ENCODE peak calls at places on chromosomes 3 and 15, in nine cellular contexts. T is IMR-90; P is SW 1271; B is MCF 10A; E is progenitor cell of endocrine pancreas; C is activated T-cell treated with anti-CD3 and anti-CD28 coated beads, Interleukin-2, amount 50 U/mL, for 48 hours; F is astrocyte; D is HS-27A; W is nephron progenitor cell. S is an unnamed sample.

GRCh38 chr3:52896613-52897012 is 735 bp downstream of the STIMATE start:
- DNase-seq in T (no peak), P (no peak), F (no peak), E (no peak), C (no peak), W (no peak), D (no peak), B (no peak), S (no peak)

GRCh38 chr3:17631617-17632016 is 110.8 kb downstream of the TBC1D5 start:
- DNase-seq in B (no peak), C (no peak), D (no peak), P (no peak), F (no peak), E (no peak), W (no peak), T (no peak), S (no peak)

GRCh38 chr3:97863025-97863424 is 41.2 kb downstream of the CRYBG3 start:
- DNase-seq in E (no peak), C (no peak), P (no peak), D (no peak), T (peak), F (peak), B (peak), W (no peak), S (no peak)

GRCh38 chr3:4220050-4220449 is 83.1 kb upstream of the SETMAR start:
- DNase-seq in D (no peak), P (no peak), E (no peak), T (no peak), C (no peak), W (no peak), F (no peak), B (no peak), S (no peak)

GRCh38 chr3:42734263-42734860 is 31.8 kb upstream of the HHATL start:
- DNase-seq in E (no peak), P (no peak), W (no peak), T (no peak), F (no peak), D (no peak), C (no peak), B (no peak), S (peak)

GRCh38 chr3:183502782-183503181 is 52.7 kb downstream of the KLHL6 start:
- DNase-seq in T (no peak), P (no peak), D (no peak), E (no peak), C (no peak), B (peak), F (no peak), W (no peak), S (no peak)

GRCh38 chr3:187227658-187228258 is 30.5 kb downstream of the RTP1 start:
- DNase-seq in P (peak), B (peak), W (no peak), F (peak), E (no peak), D (peak), C (no peak), T (peak), S (no peak)

GRCh38 chr3:58206406-58207011 is 4.3 kb downstream of the DNASE1L3 start:
- DNase-seq in P (no peak), C (peak), E (no peak), F (peak), D (no peak), B (peak), W (no peak), T (peak), S (no peak)

GRCh38 chr3:182436547-182436946 is 356.8 kb upstream of the ATP11B start:
- DNase-seq in E (no peak), D (no peak), P (no peak), C (no peak), T (no peak), F (no peak), B (no peak), W (no peak), S (no peak)

GRCh38 chr3:50202353-50203112 is 2.5 kb upstream of the SLC38A3 start:
- DNase-seq in T (no peak), B (no peak), E (no peak), D (no peak), C (no peak), W (no peak), F (no peak), P (no peak), S (no peak)

GRCh38 chr15:72474466-72474911 is 359 bp downstream of the ARIH1 start:
- DNase-seq in F (no peak), B (no peak), P (no peak), D (peak), T (no peak), C (no peak), E (no peak), W (peak), S (no peak)

GRCh38 chr3:195823998-195824397 is 12.3 kb upstream of the MUC4 start:
- DNase-seq in T (no peak), P (no peak), E (no peak), F (peak), C (no peak), D (no peak), B (peak), W (no peak), S (no peak)

GRCh38 chr15:70541511-70541910 is 221.8 kb downstream of the UACA start:
- DNase-seq in W (no peak), F (no peak), D (no peak), B (no peak), C (no peak), P (no peak), T (no peak), E (no peak), S (no peak)

GRCh38 chr3:140487566-140487965 is 190.3 kb upstream of the TRIM42 start:
- DNase-seq in P (no peak), C (no peak), B (no peak), E (no peak), W (no peak), F (no peak), D (no peak), T (no peak), S (no peak)

GRCh38 chr15:72155021-72155621 is 36.9 kb downstream of the SENP8 start:
- DNase-seq in P (no peak), C (no peak), W (no peak), E (no peak), B (peak), F (peak), T (peak), D (peak), S (no peak)

GRCh38 chr3:67176396-67176795 is 178.3 kb downstream of the KBTBD8 start:
- DNase-seq in W (no peak), T (no peak), B (no peak), C (no peak), E (no peak), F (no peak), D (no peak), P (no peak), S (no peak)

GRCh38 chr15:55796321-55796965 is 53.5 kb upstream of the PRTG start:
- DNase-seq in C (no peak), B (peak), T (peak), E (no peak), P (no peak), D (no peak), W (no peak), F (peak), S (no peak)

GRCh38 chr3:94525039-94525438 is 462.2 kb downstream of the NSUN3 start:
- DNase-seq in T (peak), P (no peak), C (no peak), W (peak), F (peak), E (no peak), B (peak), D (no peak), S (peak)

GRCh38 chr15:83011271-83012037 is at the start of gene C15orf40:
- DNase-seq in W (peak), B (peak), F (peak), P (peak), C (peak), D (peak), E (peak), T (peak), S (peak)

GRCh38 chr3:193040836-193041672 is 123.4 kb upstream of the MB21D2 start:
- DNase-seq in E (no peak), D (peak), F (peak), W (no peak), P (peak), T (peak), C (no peak), B (peak), S (no peak)

GRCh38 chr3:128502712-128503111 is 9.7 kb upstream of the GATA2 start:
- DNase-seq in F (no peak), D (no peak), P (no peak), B (no peak), T (no peak), W (no peak), C (no peak), E (no peak), S (peak)

GRCh38 chr3:33717616-33717865 is 513 bp downstream of the CLASP2 start:
- DNase-seq in D (no peak), E (peak), W (peak), C (no peak), B (peak), P (no peak), T (peak), F (peak), S (peak)

GRCh38 chr3:44509985-44510360 is 32.5 kb upstream of the ZNF445 start:
- DNase-seq in W (no peak), F (peak), P (peak), C (peak), D (no peak), E (no peak), B (peak), T (peak), S (no peak)

GRCh38 chr15:40869686-40870085 is 4.3 kb downstream of the RHOV start:
- DNase-seq in B (peak), T (no peak), P (no peak), D (no peak), F (no peak), E (no peak), C (no peak), W (no peak), S (no peak)

GRCh38 chr3:186268616-186269448 is 93.2 kb downstream of the DGKG start:
- DNase-seq in W (no peak), T (peak), C (no peak), P (no peak), E (no peak), F (no peak), B (peak), D (no peak), S (peak)

GRCh38 chr15:69862540-69862939 is 235.2 kb downstream of the TLE3 start:
- DNase-seq in D (no peak), F (no peak), T (peak), E (no peak), B (peak), W (no peak), P (no peak), C (no peak), S (no peak)

GRCh38 chr15:47688573-47689086 is 28.7 kb upstream of the SEMA6D start:
- DNase-seq in F (peak), C (no peak), B (peak), T (peak), E (no peak), P (peak), D (peak), W (no peak), S (no peak)

GRCh38 chr3:16488637-16489036 is 24.9 kb downstream of the RFTN1 start:
- DNase-seq in F (no peak), T (no peak), E (no peak), C (no peak), B (no peak), P (no peak), D (no peak), W (no peak), S (no peak)

GRCh38 chr15:93454788-93455187 is 365.8 kb upstream of the RGMA start:
- DNase-seq in E (no peak), W (no peak), F (no peak), B (no peak), T (no peak), D (no peak), C (no peak), P (no peak), S (no peak)

GRCh38 chr3:127573916-127574315 is 16.6 kb downstream of the TPRA1 start:
- DNase-seq in W (peak), F (no peak), E (no peak), T (no peak), D (no peak), B (no peak), C (no peak), P (no peak), S (no peak)

GRCh38 chr15:64775551-64776401 is at the start of gene RBPMS2:
- DNase-seq in W (peak), P (no peak), T (peak), F (no peak), D (no peak), B (peak), E (peak), C (no peak), S (no peak)

GRCh38 chr15:97961067-97961954 is 808 bp downstream of the ARRDC4 start:
- DNase-seq in P (no peak), D (no peak), F (no peak), C (no peak), E (peak), B (peak), W (peak), T (peak), S (peak)

GRCh38 chr3:87855626-87856025 is 203.2 kb downstream of the CGGBP1 start:
- DNase-seq in C (no peak), B (peak), D (no peak), W (no peak), F (peak), E (no peak), P (no peak), T (no peak), S (no peak)

GRCh38 chr15:52021128-52021671 is 2.2 kb downstream of the MAPK6 start:
- DNase-seq in W (peak), P (peak), E (no peak), F (peak), C (peak), T (peak), B (peak), D (peak), S (no peak)

GRCh38 chr3:138113309-138113708 is 2.1 kb downstream of the DZIP1L start:
- DNase-seq in B (peak), T (no peak), W (no peak), E (no peak), D (no peak), F (peak), P (no peak), C (no peak), S (no peak)

GRCh38 chr3:13042127-13042931 is 30.9 kb downstream of the IQSEC1 start:
- DNase-seq in C (no peak), F (no peak), E (no peak), P (no peak), T (no peak), D (no peak), B (no peak), W (no peak), S (no peak)

GRCh38 chr3:174863488-174863887 is 4.4 kb downstream of the NAALADL2 start:
- DNase-seq in W (no peak), B (no peak), T (peak), P (no peak), E (no peak), D (no peak), C (no peak), F (no peak), S (no peak)

S was measured in ecto neural progenitor cell.